ENCODE peak calls at places on chromosomes 1 and 21, in five cellular contexts. N is tibial artery, Z is transverse colon, C is stomach, D is A549. P is an unnamed sample.

GRCh38 chr1:232655041-232655745 is 25.3 kb upstream of the SIPA1L2 start:
- DNase-seq in N (no peak), Z (no peak), C (no peak), D (no peak), P (no peak)

GRCh38 chr1:21022279-21023040 is 154.2 kb downstream of the EIF4G3 start:
- DNase-seq in N (peak), Z (peak), C (peak), D (peak), P (no peak)

GRCh38 chr1:28860332-28861073 is 48.5 kb downstream of the OPRD1 start:
- DNase-seq in N (no peak), Z (peak), C (peak), D (peak), P (no peak)

GRCh38 chr1:88191917-88192316 is 492.2 kb upstream of the PKN2 start:
- DNase-seq in N (no peak), Z (no peak), C (no peak), D (no peak), P (no peak)

GRCh38 chr1:224768971-224769370 is 152.9 kb downstream of the CNIH3 start:
- DNase-seq in N (no peak), Z (no peak), C (no peak), D (no peak), P (no peak)

GRCh38 chr1:115063238-115063901 is 25.9 kb downstream of the TSPAN2 start:
- DNase-seq in N (no peak), Z (no peak), C (no peak), D (no peak), P (no peak)

GRCh38 chr1:37434292-37434907 is 40.0 kb upstream of the ZC3H12A start:
- DNase-seq in N (peak), Z (peak), C (peak), D (peak), P (no peak)

GRCh38 chr1:89995595-89996397 is 886 bp downstream of the ZNF326 start:
- DNase-seq in N (no peak), Z (peak), C (no peak), D (no peak), P (no peak)

GRCh38 chr1:240646861-240647260 is 34.9 kb upstream of the GREM2 start:
- DNase-seq in N (no peak), Z (no peak), C (no peak), D (no peak), P (no peak)

GRCh38 chr1:111727056-111727455 is 12.1 kb downstream of the INKA2 start:
- DNase-seq in N (no peak), Z (no peak), C (no peak), D (no peak), P (peak)

GRCh38 chr1:214111796-214112195 is 124.0 kb downstream of the PROX1 start:
- DNase-seq in N (no peak), Z (no peak), C (no peak), D (no peak), P (no peak)

GRCh38 chr1:10599194-10599861 is 124.6 kb downstream of the PEX14 start:
- DNase-seq in N (no peak), Z (no peak), C (no peak), D (peak), P (no peak)
- TF ChIP-seq CTCF in N (no peak), Z (no peak), C (no peak), D (no peak), P (no peak)

GRCh38 chr1:15541231-15541792 is 14.7 kb downstream of the DNAJC16 start:
- DNase-seq in N (no peak), Z (no peak), C (no peak), D (no peak), P (no peak)

GRCh38 chr1:15546641-15547040 is 20.0 kb downstream of the DNAJC16 start:
- DNase-seq in N (no peak), Z (no peak), C (no peak), D (no peak), P (no peak)

GRCh38 chr1:15540201-15540600 is 13.6 kb downstream of the DNAJC16 start:
- DNase-seq in N (no peak), Z (no peak), C (no peak), D (no peak), P (no peak)

GRCh38 chr1:15543589-15544568 is 17.2 kb downstream of the DNAJC16 start:
- DNase-seq in N (no peak), Z (no peak), C (no peak), D (no peak), P (peak)

DNA sequence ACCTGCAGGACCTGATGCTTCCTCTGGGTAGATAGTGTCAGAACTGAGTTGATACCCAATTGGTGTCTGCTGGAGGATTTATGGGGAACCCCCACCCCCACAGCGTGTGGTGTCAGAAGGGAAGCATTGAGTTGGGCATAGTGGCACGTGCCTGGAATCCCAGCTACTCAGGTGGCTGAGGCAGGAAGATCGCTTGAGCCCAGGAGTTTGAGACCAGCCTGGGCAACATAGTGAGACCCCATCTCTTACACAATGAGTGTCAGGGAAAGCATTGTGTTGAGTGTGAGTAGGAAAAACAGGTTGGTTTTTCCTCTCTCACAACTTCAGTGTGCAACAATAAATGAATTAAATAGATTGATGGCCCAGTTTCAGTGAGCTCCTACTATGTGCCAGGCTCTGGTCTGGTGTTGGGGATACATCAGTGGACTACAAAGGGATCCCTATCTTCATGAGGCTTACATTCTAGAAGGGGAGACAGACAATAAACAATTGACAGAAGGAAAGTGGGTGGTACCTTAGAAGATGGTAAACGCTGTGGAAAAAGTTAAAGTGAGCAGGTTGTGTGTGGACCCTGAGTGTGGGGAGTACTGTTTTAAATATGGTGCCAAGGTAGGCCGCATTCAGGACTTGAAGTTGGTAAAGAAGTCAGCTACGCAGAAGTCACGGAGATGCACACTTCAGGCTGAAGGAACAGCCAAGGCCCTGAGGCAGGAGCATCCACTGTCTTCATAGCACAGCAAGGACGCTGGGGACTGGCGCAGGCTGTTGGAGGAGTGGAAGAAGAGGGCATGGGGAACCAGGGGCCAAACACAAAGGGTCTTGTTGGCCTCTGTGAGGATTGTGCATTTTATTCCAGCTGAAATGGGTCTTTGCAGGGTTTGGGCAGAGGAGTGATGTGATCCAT is 16.3 kb downstream of the DNAJC16 start:
- DNase-seq in N (no peak), Z (no peak), C (no peak), D (no peak), P (peak)
- H3K27ac ChIP-seq in N (no peak), Z (no peak), C (no peak), D (no peak), P (no peak)

GRCh38 chr21:33478182-33478581 is 1.6 kb downstream of the TMEM50B start:
- DNase-seq in N (no peak), Z (no peak), C (no peak), D (no peak), P (no peak)

GRCh38 chr21:33479679-33480480 is at the start of gene TMEM50B:
- DNase-seq in N (peak), Z (peak), C (peak), D (peak), P (peak)

GRCh38 chr21:33480481-33481103 is 818 bp upstream of the TMEM50B start:
- DNase-seq in N (no peak), Z (no peak), C (no peak), D (no peak), P (no peak)

GRCh38 chr21:33477066-33477465 is 2.7 kb downstream of the TMEM50B start:
- DNase-seq in N (no peak), Z (no peak), C (no peak), D (no peak), P (no peak)

DNA sequence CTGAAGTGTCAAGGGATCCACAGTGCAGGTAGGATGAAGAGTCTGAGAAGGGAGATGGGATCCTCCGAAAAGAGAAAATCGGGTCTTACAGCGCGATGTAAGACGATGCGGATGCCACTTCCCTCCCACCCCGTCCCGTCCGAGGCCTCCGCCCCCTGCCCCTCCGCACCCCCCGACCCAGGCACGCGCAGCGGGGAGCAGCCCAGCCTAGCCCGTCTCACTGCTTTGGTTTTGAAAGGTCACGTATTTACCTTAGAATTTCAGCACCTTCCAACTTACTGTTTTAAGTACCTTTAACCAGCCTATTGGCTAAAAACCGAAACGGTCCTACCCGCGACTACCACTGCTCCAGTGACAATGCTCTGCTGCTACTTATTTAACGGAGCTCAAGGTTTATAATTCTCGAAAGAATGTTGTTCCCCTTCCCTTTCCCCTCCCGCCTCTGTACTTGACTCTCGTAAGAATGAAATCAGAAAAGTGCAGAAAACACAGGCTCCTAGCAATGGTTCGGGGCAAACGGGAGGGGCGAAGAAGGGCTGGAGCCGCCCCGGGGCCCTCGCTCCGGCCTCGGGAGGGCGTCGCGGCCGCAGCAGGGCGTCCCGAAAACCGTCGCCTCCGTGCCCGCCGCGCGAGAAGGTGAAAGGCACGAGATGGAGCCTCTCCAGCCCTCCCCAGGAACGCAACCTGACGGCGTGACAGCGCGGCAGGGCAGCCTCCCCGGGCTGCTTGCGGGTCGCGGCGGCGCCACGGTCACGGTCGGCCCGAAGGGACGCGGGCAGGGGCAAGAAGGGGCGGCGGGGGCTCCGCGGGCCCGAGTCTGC is 706 bp downstream of the TMEM50B start:
- DNase-seq in N (no peak), Z (peak), C (peak), D (no peak), P (peak)
- TF ChIP-seq CTCF in N (no peak), Z (peak), C (no peak), D (no peak), P (peak)

GRCh38 chr1:42263019-42263418 is 72.0 kb downstream of the FOXJ3 start:
- DNase-seq in N (no peak), Z (no peak), C (no peak), D (no peak), P (no peak)

GRCh38 chr1:42259739-42260064 is 75.3 kb downstream of the FOXJ3 start:
- DNase-seq in N (no peak), Z (no peak), C (no peak), D (no peak), P (no peak)

GRCh38 chr1:42260376-42261078 is 74.5 kb downstream of the FOXJ3 start:
- DNase-seq in N (no peak), Z (no peak), C (no peak), D (no peak), P (no peak)

GRCh38 chr1:42258218-42258617 is 76.8 kb downstream of the FOXJ3 start:
- DNase-seq in N (no peak), Z (no peak), C (no peak), D (no peak), P (no peak)

GRCh38 chr1:42259059-42259738 is 75.8 kb downstream of the FOXJ3 start:
- DNase-seq in N (peak), Z (no peak), C (no peak), D (no peak), P (no peak)
- H3K27ac ChIP-seq in N (no peak), Z (peak), C (peak), D (no peak), P (no peak)

GRCh38 chr1:101438359-101438758 is 201.5 kb downstream of the S1PR1 start:
- DNase-seq in N (no peak), Z (no peak), C (no peak), D (no peak), P (no peak)
- TF ChIP-seq CTCF in N (no peak), Z (no peak), C (no peak), D (no peak), P (no peak)

GRCh38 chr1:64748222-64748621 is 3.3 kb downstream of the RAVER2 start:
- DNase-seq in N (no peak), Z (no peak), C (no peak), D (no peak), P (no peak)

GRCh38 chr1:64745181-64745985 is 508 bp downstream of the RAVER2 start:
- DNase-seq in N (peak), Z (peak), C (peak), D (peak), P (peak)

GRCh38 chr1:64743954-64744491 is 852 bp upstream of the RAVER2 start:
- DNase-seq in N (no peak), Z (no peak), C (no peak), D (no peak), P (no peak)

GRCh38 chr1:64744492-64745180 is at the start of gene RAVER2:
- DNase-seq in N (peak), Z (peak), C (peak), D (peak), P (peak)

DNA sequence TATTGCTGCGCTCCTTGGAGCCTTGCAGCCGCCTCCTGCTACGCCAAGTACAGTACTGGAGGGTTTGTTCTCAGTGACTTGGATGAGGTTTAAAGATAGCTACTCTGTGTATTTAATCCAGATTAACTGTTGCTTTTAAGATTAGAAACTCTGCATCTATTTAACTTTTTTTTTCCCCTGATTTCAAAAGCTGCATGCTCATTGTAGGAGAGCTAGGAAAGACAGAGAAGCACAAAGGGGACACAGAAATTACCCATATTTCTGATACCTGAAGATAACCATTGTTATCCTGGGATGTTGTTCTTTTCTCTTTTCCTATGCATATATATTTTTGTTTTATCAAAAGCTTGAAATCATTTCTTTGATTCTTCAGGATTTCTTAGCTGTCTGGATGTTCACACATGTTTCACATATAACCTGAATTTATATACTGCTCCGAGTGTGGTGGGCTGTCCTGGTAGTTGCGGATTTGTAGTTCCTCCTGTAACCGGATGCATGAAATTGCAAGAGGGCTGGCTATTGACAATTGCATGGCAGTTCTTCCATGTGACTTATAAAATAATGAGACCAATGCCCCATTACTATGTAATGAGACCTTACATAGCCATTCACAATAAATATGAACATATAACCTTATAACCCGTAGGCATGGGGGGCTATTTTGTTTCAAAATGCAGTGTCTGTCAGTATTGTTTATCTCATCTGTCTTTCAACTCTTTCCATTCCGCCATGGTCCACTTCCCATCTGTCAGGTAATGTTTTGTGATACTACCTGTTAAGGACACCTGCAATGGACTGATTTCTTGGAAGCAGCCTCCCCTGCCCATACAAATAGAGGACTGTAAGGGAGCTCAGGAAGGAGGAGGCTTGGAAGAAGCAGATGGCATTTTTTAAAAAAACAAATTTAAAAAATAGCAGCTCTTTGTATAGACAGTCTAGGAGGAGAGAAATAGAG is 1.4 kb downstream of the RAVER2 start:
- DNase-seq in N (no peak), Z (peak), C (no peak), D (no peak), P (no peak)
- H3K27ac ChIP-seq in N (peak), Z (peak), C (peak), D (peak), P (peak)

GRCh38 chr1:50080904-50081586 is 27.7 kb upstream of the ELAVL4 start:
- DNase-seq in N (no peak), Z (no peak), C (no peak), D (no peak), P (no peak)
- TF ChIP-seq CTCF in N (no peak), Z (no peak), C (no peak), D (peak), P (no peak)

DNA sequence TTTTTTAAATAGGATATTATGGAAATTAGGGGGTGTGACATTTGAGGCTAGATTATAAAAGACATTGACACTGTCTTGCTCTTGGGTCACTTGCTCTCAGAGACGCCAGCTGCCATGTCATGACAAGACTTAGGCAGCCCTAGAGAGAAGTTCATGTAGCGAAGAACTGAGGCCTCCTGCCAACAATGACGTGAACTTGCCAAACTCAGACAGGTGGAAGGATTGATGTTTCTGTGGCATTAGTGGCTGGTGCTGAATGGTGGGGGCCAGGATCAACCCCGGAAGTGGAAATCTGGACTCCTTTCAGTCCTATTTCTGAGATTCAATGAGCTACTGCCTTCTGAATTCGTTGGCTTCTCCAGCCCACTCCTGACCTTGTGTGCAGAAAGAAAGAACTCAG is 14.7 kb downstream of the NCF2 start:
- DNase-seq in N (no peak), Z (no peak), C (no peak), D (no peak), P (no peak)
- H3K27ac ChIP-seq in N (peak), Z (no peak), C (no peak), D (no peak), P (peak)

DNA sequence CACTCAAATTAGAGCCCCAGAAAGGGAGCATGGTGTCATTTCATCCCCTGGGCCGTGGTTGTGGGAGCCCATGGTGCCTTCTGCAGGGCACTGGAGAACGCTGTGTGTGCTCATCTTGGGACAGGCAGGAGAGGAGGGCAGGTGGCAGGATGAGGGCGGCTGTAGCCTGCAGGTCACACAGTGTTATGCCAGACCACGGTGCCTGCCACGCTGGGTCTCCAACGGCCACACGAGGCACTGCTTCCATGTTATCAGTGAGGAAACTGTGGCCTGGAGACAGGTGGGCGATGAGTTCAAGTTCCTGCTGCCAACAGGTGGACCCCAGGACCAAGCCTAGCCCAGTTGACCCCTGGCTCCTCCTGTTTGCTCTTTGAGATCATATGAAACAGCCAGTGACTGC is 21.0 kb downstream of the ABCG1 start:
- DNase-seq in N (no peak), Z (no peak), C (no peak), D (no peak), P (no peak)
- TF ChIP-seq CTCF in N (no peak), Z (no peak), C (no peak), D (no peak), P (no peak)